ENCODE peak calls at places on chromosome 2, in four cellular contexts. F is adrenal gland, L is HFFc6, B is neural progenitor cell. M is an unnamed sample.

GRCh38 chr2:201057089-201057499 is 14.4 kb downstream of the HYCC2 start:
- DNase-seq in F (no peak), L (peak), B (no peak), M (no peak)

GRCh38 chr2:53913721-53914120 is 54.0 kb upstream of the GPR75 start:
- DNase-seq in F (no peak), L (peak), B (no peak), M (no peak)

GRCh38 chr2:144519934-144520717 is at the start of gene ZEB2:
- DNase-seq in F (peak), L (peak), B (peak), M (no peak)

GRCh38 chr2:61291851-61292575 is 130.0 kb downstream of the C2orf74 start:
- DNase-seq in F (no peak), L (no peak), B (no peak), M (no peak)

GRCh38 chr2:208999911-209000310 is 423.9 kb upstream of the MAP2 start:
- DNase-seq in F (no peak), L (no peak), B (no peak), M (no peak)

GRCh38 chr2:224016963-224017362 is 22.1 kb downstream of the SERPINE2 start:
- DNase-seq in F (no peak), L (no peak), B (no peak), M (no peak)

GRCh38 chr2:227428731-227429285 is 41.1 kb upstream of the SCYGR1 start:
- DNase-seq in F (no peak), L (no peak), B (no peak), M (no peak)

GRCh38 chr2:53740170-53740569 is 27.4 kb upstream of the CHAC2 start:
- DNase-seq in F (no peak), L (peak), B (peak), M (no peak)

GRCh38 chr2:62785810-62786593 is 80.5 kb downstream of the EHBP1 start:
- DNase-seq in F (no peak), L (peak), B (no peak), M (no peak)

GRCh38 chr2:235330775-235331438 is 162.9 kb upstream of the AGAP1 start:
- DNase-seq in F (peak), L (peak), B (no peak), M (no peak)

GRCh38 chr2:12096425-12096824 is 350.0 kb downstream of the LPIN1 start:
- DNase-seq in F (no peak), L (no peak), B (no peak), M (no peak)

GRCh38 chr2:200765139-200765951 is 46.4 kb upstream of the BZW1 start:
- DNase-seq in F (peak), L (peak), B (no peak), M (no peak)

GRCh38 chr2:218895758-218896500 is 15.3 kb downstream of the WNT10A start:
- DNase-seq in F (no peak), L (no peak), B (no peak), M (no peak)

GRCh38 chr2:171316755-171317337 is 116.9 kb downstream of the METTL8 start:
- DNase-seq in F (no peak), L (no peak), B (peak), M (no peak)

GRCh38 chr2:181228661-181229060 is 228.5 kb upstream of the ITGA4 start:
- DNase-seq in F (no peak), L (no peak), B (no peak), M (no peak)

GRCh38 chr2:133641497-133641896 is 73.2 kb upstream of the NCKAP5 start:
- DNase-seq in F (no peak), L (peak), B (peak), M (no peak)

GRCh38 chr2:152718909-152719645 is 657 bp downstream of the ARL6IP6 start:
- DNase-seq in F (peak), L (peak), B (peak), M (no peak)

GRCh38 chr2:142603761-142604160 is 273.7 kb upstream of the KYNU start:
- DNase-seq in F (no peak), L (no peak), B (no peak), M (no peak)

GRCh38 chr2:6877402-6878305 is at the start of gene RSAD2:
- DNase-seq in F (peak), L (no peak), B (no peak), M (no peak)

GRCh38 chr2:235381261-235381912 is 112.5 kb upstream of the AGAP1 start:
- DNase-seq in F (no peak), L (no peak), B (no peak), M (no peak)

GRCh38 chr2:181196401-181196800 is 216.0 kb downstream of the UBE2E3 start:
- DNase-seq in F (no peak), L (no peak), B (no peak), M (no peak)

GRCh38 chr2:237627463-237628321 is at the start of gene LRRFIP1:
- DNase-seq in F (no peak), L (no peak), B (peak), M (peak)

GRCh38 chr2:168748461-168748860 is 54.0 kb upstream of the NOSTRIN start:
- DNase-seq in F (no peak), L (no peak), B (no peak), M (no peak)

GRCh38 chr2:100987974-100988373 is 14.1 kb upstream of the RPL31 start:
- DNase-seq in F (peak), L (no peak), B (no peak), M (no peak)

GRCh38 chr2:28705743-28706142 is 45.9 kb upstream of the PPP1CB start:
- DNase-seq in F (no peak), L (no peak), B (no peak), M (no peak)

GRCh38 chr2:207039225-207039624 is 99.9 kb downstream of the CPO start:
- DNase-seq in F (no peak), L (no peak), B (no peak), M (no peak)

GRCh38 chr2:46937457-46937856 is 21.9 kb upstream of the MCFD2 start:
- DNase-seq in F (no peak), L (no peak), B (no peak), M (no peak)
- TF ChIP-seq CTCF in F (peak), L (peak), B (peak), M (no peak)

GRCh38 chr2:1393321-1393720 is 19.9 kb upstream of the TPO start:
- DNase-seq in F (no peak), L (no peak), B (no peak), M (no peak)

GRCh38 chr2:1395009-1395408 is 18.3 kb upstream of the TPO start:
- DNase-seq in F (no peak), L (no peak), B (no peak), M (no peak)
- TF ChIP-seq CTCF in F (no peak), L (no peak), B (no peak), M (no peak)

DNA sequence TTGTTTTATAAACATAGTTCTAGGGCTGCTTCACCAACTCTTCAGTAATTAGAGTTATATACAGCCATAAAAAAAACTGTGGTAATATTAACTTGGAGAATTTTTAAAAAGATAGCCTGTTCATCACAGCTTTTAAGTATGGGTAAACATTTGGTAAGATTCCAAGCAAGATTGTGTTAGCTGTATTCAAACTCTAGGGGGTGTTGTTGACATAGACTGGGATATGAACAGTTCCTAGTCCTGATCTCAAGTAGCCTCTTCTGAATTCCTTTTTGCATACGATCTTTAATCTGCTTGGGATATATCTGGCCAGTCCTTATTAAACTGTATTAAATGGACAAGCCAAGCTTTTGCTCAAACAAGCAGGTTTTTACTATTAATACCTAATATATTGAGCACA is 13.4 kb downstream of the NOP58 start:
- DNase-seq in F (no peak), L (peak), B (peak), M (no peak)
- TF ChIP-seq CTCF in F (peak), L (peak), B (peak), M (peak)

DNA sequence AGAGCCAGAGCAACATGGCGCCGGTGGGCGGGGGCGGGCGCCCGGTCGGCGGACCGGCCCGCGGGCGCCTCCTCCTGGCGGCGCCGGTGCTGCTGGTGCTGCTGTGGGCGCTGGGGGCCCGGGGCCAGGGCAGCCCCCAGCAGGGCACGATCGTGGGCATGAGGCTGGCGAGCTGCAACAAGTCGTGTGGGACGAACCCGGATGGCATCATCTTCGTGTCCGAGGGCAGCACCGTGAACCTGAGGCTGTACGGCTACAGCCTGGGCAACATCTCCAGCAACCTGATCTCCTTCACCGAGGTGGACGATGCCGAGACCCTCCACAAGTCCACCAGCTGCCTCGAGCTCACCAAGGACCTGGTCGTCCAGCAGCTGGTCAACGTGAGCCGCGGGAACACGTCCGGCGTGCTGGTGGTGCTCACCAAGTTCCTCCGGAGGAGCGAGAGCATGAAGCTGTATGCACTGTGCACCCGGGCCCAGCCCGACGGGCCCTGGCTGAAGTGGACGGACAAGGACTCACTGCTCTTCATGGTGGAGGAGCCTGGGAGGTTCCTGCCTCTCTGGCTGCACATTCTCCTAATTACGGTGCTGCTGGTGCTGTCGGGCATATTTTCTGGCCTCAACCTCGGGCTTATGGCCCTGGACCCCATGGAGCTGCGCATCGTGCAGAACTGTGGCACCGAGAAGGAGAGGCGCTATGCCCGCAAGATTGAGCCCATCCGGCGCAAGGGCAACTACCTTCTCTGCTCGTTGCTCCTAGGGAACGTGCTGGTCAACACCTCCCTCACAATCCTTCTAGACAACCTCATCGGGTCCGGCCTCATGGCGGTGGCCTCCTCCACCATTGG is 507 bp downstream of the CNNM4 start:
- DNase-seq in F (peak), L (no peak), B (peak), M (no peak)
- TF ChIP-seq CTCF in F (peak), L (peak), B (peak), M (peak)

DNA sequence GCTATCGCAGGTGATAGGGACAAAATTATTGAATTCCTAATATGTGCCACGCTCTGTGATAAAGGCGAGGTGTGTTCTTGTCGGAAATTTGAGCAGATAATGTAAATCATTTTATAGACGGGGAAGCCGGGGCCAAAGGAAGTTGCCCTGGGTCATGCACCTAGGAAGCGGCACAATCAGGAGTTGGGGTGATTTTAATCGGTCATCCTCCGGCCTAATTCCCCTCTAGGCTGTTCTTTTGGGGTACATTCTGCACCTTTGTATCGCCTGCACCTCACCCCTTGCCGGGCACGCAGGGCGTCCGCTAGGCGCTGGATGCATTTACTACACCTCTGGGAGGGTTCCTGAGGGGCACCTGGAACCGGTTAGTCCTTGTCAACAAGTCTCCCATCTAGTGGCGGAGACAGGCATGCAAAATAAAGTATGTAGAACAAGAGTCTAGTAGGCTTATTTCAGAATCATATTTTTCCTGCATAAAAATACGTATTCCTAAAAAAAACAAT is 605 bp upstream of the TEX261 start:
- DNase-seq in F (no peak), L (peak), B (peak), M (no peak)
- TF ChIP-seq CTCF in F (peak), L (no peak), B (peak), M (peak)

DNA sequence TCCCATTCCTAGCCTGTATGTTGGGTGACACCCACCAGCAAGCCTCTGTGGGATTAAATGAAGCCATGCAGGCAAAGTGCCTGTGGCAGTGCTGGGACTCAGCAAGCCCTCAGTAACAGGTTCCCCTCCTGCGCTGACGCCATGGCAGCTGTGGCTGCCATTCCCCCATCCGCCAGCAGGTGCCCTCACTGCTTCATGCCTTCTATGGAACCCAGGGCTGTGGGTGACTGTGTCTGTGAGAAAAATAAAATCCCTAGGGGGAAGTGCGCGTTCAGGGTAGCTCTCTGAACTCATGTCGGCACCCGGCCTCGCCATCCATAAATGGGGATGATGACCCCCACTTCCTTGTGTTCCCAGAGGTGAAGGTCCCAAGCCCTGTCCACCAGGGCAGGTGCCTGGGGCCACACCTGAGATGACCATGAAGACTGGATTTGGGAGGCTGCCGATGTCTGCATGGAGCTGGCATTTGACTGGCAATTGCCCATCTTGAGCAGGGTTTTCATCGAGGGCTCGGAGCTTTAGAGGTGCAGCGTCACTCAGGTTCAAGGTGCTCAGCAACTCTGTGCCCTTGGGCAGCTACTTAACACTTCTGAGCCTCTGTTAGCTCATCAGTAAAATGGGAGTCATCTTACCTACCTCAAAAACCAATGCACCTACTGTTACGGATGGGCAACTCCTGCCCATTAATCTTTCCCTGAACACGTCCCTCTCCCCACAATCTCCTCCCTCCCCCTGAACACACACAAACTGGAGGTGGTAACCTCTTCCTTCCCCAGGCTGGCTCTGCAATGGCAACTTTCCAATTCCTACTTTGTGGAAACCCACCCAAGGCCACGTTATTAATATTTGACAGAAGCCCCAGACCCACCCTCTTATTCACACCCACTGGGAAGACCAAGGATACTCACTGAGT is 2.9 kb upstream of the MAL start:
- DNase-seq in F (peak), L (peak), B (peak), M (peak)
- TF ChIP-seq CTCF in F (peak), L (peak), B (peak), M (peak)